ENCODE peak calls at places on chromosomes 1 and 21, in four cellular contexts. K is H1, D is GM12878, A is IMR-90. X is an unnamed sample.

GRCh38 chr1:27392096-27392777 is at the start of gene GPR3:
- DNase-seq in A (peak), K (peak), D (no peak), X (peak)

GRCh38 chr1:1199141-1199960 is 7.0 kb downstream of the TNFRSF18 start:
- DNase-seq in A (no peak), D (no peak), K (no peak), X (no peak)

GRCh38 chr1:47351305-47351704 is 17.7 kb downstream of the CMPK1 start:
- DNase-seq in D (peak), K (no peak), A (peak), X (peak)

GRCh38 chr1:86277909-86278308 is 118.2 kb downstream of the ODF2L start:
- DNase-seq in K (no peak), A (no peak), D (no peak), X (no peak)

GRCh38 chr1:185152187-185152767 is 4.5 kb downstream of the TRMT1L start:
- DNase-seq in A (no peak), D (no peak), K (no peak), X (no peak)

GRCh38 chr1:54885863-54886723 is 902 bp downstream of the DHCR24 start:
- DNase-seq in A (no peak), D (no peak), K (no peak), X (peak)

GRCh38 chr1:204085876-204086275 is 13.0 kb downstream of the SOX13 start:
- DNase-seq in K (no peak), A (no peak), D (no peak), X (no peak)

GRCh38 chr1:7827134-7827955 is 25.5 kb downstream of the UTS2 start:
- DNase-seq in K (no peak), D (no peak), A (no peak), X (peak)

GRCh38 chr1:25184011-25184762 is 48.1 kb downstream of the SYF2 start:
- DNase-seq in D (no peak), K (no peak), A (no peak), X (no peak)

GRCh38 chr1:208203127-208203847 is 40.9 kb downstream of the PLXNA2 start:
- DNase-seq in K (no peak), A (peak), D (no peak), X (no peak)

GRCh38 chr1:203480525-203481084 is 5.0 kb downstream of the PRELP start:
- DNase-seq in A (peak), K (no peak), D (no peak), X (peak)

GRCh38 chr1:29044010-29044409 is 79.7 kb downstream of the TMEM200B start:
- DNase-seq in A (no peak), D (no peak), K (no peak), X (no peak)

GRCh38 chr1:23597635-23598388 is 38.5 kb upstream of the ID3 start:
- DNase-seq in D (no peak), K (no peak), A (no peak), X (no peak)

GRCh38 chr1:98493469-98493868 is 168.1 kb upstream of the SNX7 start:
- DNase-seq in A (no peak), D (no peak), K (no peak), X (no peak)

GRCh38 chr1:226489718-226490440 is 58.7 kb upstream of the STUM start:
- DNase-seq in K (no peak), D (no peak), A (no peak), X (no peak)

GRCh38 chr21:39016740-39017315 is 166.4 kb downstream of the PSMG1 start:
- DNase-seq in A (peak), K (no peak), D (peak), X (no peak)

GRCh38 chr1:19435181-19435580 is 50.2 kb downstream of the CAPZB start:
- DNase-seq in A (peak), D (no peak), K (no peak), X (no peak)

GRCh38 chr1:53048960-53049573 is 12.9 kb upstream of the PODN start:
- DNase-seq in K (no peak), D (no peak), A (no peak), X (no peak)

GRCh38 chr1:162212713-162213112 is 143.2 kb downstream of the NOS1AP start:
- DNase-seq in D (no peak), K (no peak), A (no peak), X (no peak)

GRCh38 chr1:222042120-222042519 is 300.2 kb upstream of the DUSP10 start:
- DNase-seq in K (no peak), A (peak), D (no peak), X (no peak)

GRCh38 chr1:243332440-243332839 is 76.6 kb downstream of the SDCCAG8 start:
- DNase-seq in A (no peak), K (no peak), D (no peak), X (no peak)

GRCh38 chr1:198880818-198881597 is 242.2 kb downstream of the PTPRC start:
- DNase-seq in D (no peak), A (peak), K (no peak), X (no peak)

GRCh38 chr1:244197851-244198375 is 146.8 kb downstream of the ZBTB18 start:
- DNase-seq in A (peak), D (no peak), K (no peak), X (no peak)

GRCh38 chr1:150976879-150977694 is 2.5 kb upstream of the CERS2 start:
- DNase-seq in D (no peak), K (no peak), A (no peak), X (peak)

GRCh38 chr1:167489581-167490340 is 28.6 kb downstream of the CD247 start:
- DNase-seq in A (no peak), K (peak), D (no peak), X (no peak)

GRCh38 chr1:156160744-156161181 is 7.4 kb downstream of the SEMA4A start:
- DNase-seq in A (peak), K (no peak), D (no peak), X (peak)

GRCh38 chr1:119653839-119654170 is 5.7 kb upstream of the ZNF697 start:
- DNase-seq in A (peak), K (no peak), D (no peak), X (no peak)

GRCh38 chr1:17700981-17701870 is 53.9 kb upstream of the ACTL8 start:
- DNase-seq in A (no peak), D (no peak), K (no peak), X (no peak)

DNA sequence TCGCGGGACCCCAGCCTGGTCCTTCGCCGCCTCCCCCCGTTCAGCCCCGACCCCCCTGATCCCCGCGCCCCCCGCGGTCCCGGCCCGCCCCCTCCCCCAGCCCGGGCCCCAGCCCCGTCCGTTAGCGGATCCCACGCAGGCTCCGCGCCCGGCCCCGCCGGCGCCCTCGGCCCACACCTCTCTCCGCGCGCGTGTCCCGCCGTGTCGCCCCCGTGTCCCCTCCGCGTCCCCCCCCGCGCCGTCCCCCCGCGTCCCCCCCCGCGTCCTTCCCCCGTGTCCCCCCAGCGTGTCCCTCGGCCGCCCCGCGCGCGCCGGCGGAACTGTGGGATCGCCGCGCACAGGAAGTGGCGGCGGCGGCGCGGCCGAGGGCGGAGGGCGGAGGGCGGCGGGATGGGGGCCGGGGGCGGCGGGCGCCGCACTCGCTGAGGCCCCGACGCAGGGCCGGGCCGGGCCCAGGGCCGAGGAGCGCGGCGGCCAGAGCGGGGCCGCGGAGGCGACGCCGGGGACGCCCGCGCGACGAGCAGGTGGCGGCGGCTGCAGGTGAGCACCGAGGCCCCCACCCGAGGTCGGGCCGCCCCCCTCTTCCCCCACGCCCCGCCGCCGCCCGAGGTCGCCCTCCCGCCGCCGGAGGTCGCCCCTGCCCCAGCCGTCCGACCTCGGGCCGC is at the start of gene AGPAT3:
- DNase-seq in K (no peak), A (no peak), D (no peak), X (peak)
- TF ChIP-seq CHD1 in K (no peak), A (no peak), D (no peak), X (no peak)

DNA sequence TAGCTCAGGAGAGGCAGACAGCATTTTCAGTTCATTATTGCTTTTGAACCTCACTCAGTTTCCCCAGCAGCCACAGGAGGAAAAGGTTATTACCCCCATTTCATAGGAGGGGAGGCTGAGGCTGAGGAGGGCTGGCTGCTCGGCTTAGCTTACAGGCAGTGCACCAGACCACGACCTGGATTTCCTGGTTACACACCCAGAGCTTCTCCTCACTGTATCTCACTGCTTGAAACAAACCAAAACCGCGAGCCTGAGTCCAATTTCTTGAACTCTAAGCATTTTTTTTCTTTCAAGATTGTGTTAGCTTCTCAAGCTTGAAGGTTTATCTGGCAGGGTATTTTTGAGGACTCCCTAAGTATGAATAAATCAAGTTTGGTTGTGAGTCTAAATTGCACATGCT is 188.9 kb upstream of the EDN2 start:
- DNase-seq in A (peak), D (peak), K (no peak), X (no peak)
- TF ChIP-seq CHD1 in A (no peak), D (no peak), K (no peak), X (no peak)

GRCh38 chr1:42913426-42914091 is 45.1 kb downstream of the SLC2A1 start:
- DNase-seq in D (peak), K (peak), A (peak), X (peak)
- TF ChIP-seq CHD1 in D (no peak), K (no peak), A (no peak), X (no peak)

DNA sequence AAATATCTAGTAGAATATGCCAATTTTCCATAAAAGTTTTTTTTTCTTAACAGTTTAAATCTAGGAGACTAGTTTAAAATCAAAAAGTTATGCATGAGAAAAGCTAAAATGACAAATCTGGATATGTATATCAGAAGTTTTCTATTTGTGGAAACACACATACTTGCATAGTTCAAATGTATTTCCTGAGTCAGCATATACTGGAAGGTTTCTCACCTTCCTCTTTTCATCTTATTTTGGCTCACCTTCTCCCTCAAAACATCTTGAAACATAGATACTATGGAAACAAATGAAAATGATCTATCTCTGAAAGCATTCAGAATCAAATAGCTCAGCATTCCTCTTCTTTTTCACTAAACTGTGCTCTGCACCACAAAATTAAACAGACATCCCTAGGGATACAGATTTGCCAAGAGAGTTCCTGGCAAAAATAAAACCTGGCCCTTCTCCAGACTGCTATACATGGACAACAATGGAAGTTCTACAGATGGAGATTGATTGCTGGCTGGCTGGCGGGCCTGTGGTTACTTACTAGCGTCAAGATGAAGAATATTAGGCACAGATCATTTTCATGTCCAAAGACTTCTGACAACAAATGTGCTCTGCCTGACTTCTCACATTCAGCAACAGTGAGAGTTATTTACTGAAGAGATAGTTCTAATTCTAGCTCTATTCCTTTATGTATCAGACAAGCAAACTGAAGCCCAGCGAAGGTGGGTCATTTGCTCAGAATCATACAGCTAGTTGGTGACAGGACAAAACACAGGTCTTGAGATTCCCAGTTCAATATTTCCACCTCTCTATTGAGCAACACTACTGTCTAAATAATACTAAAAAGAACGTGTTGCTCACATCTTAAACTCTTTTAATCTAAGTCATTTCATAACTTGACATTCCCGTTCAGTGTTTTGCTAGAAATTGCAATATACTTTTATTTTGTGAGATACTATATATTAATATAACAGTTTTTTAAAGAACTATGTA is 26.6 kb downstream of the DIPK1A start:
- DNase-seq in D (no peak), A (peak), K (no peak), X (no peak)
- TF ChIP-seq CHD1 in D (no peak), A (no peak), K (no peak), X (no peak)

GRCh38 chr1:241998412-241998921 is 431 bp downstream of the MAP1LC3C start:
- DNase-seq in D (no peak), A (peak), K (no peak), X (peak)
- TF ChIP-seq CHD1 in D (no peak), A (no peak), K (no peak), X (no peak)